ENCODE peak calls at places on chromosomes 12 and 14, in five cellular contexts. L is LoVo; P is stimulated activated CD4-positive, alpha-beta T cell treated with anti-CD3 and anti-CD28 coated beads, Interleukin-2, amount 100 ng/mL, for 48 hours; Z is amygdala; W is NCI-H1092. E is an unnamed sample.

GRCh38 chr12:128467882-128468281 is 200.9 kb downstream of the TMEM132C start:
- DNase-seq in Z (no peak), W (no peak), L (no peak), P (no peak), E (no peak)

GRCh38 chr12:3132636-3133409 is 55.6 kb downstream of the TSPAN9 start:
- DNase-seq in L (no peak), P (no peak), Z (no peak), W (no peak), E (no peak)

GRCh38 chr12:18752280-18752920 is 14.5 kb downstream of the CAPZA3 start:
- DNase-seq in L (no peak), P (no peak), Z (no peak), W (no peak), E (no peak)

GRCh38 chr14:21894003-21894897 is 220.6 kb upstream of the OR4E1 start:
- DNase-seq in L (no peak), P (peak), W (no peak), Z (no peak), E (no peak)

GRCh38 chr14:89117017-89117416 is 292.6 kb downstream of the TTC8 start:
- DNase-seq in L (no peak), Z (no peak), W (no peak), P (no peak), E (no peak)

GRCh38 chr12:22299294-22299912 is 35.1 kb downstream of the ST8SIA1 start:
- DNase-seq in Z (no peak), W (no peak), L (no peak), P (no peak), E (no peak)

GRCh38 chr14:43934102-43934501 is 573.0 kb downstream of the FSCB start:
- DNase-seq in L (no peak), Z (no peak), W (no peak), P (no peak), E (no peak)

GRCh38 chr14:100236873-100237272 is 2.1 kb upstream of the YY1 start:
- DNase-seq in W (no peak), Z (no peak), P (no peak), L (no peak), E (no peak)

GRCh38 chr12:12182926-12183325 is 83.9 kb downstream of the LRP6 start:
- DNase-seq in P (no peak), L (no peak), W (no peak), Z (no peak), E (no peak)

GRCh38 chr12:50302686-50303085 is 19.4 kb upstream of the LIMA1 start:
- DNase-seq in L (no peak), Z (no peak), P (no peak), W (no peak), E (no peak)

GRCh38 chr12:48819986-48820385 is 1.7 kb downstream of the CACNB3 start:
- DNase-seq in W (no peak), P (no peak), Z (no peak), L (no peak), E (no peak)

GRCh38 chr12:119363490-119363889 is 29.0 kb downstream of the CCDC60 start:
- DNase-seq in L (no peak), Z (no peak), W (no peak), P (no peak), E (peak)

GRCh38 chr14:100532916-100533630 is 54.1 kb downstream of the BEGAIN start:
- DNase-seq in L (no peak), W (no peak), P (no peak), Z (no peak), E (no peak)

GRCh38 chr14:90697146-90697545 is 119.1 kb downstream of the TTC7B start:
- DNase-seq in P (no peak), W (no peak), Z (no peak), L (no peak), E (no peak)

GRCh38 chr12:21962236-21962635 is 21.0 kb upstream of the ABCC9 start:
- DNase-seq in W (no peak), P (no peak), Z (no peak), L (no peak), E (no peak)

E was measured in DMS153.